ENCODE peak calls at places on chromosomes 16 and 17, in ten cellular contexts. I is transverse colon, V is stomach, E is fibroblast of lung, A is mesendoderm, Q is H9, N is IMR-90, P is OCI-LY7, T is Peyer's patch, K is GM23248. J is an unnamed sample. For H3K4me1, the result is how much of the 10 kb centered on the place peaks cover.

GRCh38 chr16:55563797-55564196 is 2.7 kb upstream of the CAPNS2 start:
- DNase-seq in V (no peak), N (no peak), K (peak), A (no peak), P (no peak), Q (no peak), E (no peak), T (no peak), I (no peak), J (no peak)

GRCh38 chr16:50530277-50531236 is 17.6 kb upstream of the NKD1 start:
- DNase-seq in N (no peak), A (no peak), V (peak), I (no peak), P (no peak), Q (peak), T (no peak), K (no peak), E (no peak), J (peak)

GRCh38 chr17:7491583-7491982 is 7.4 kb downstream of the POLR2A start:
- DNase-seq in E (no peak), I (no peak), N (no peak), P (no peak), T (no peak), Q (no peak), K (no peak), A (no peak), V (no peak), J (no peak)

GRCh38 chr17:14448816-14449215 is 147.9 kb downstream of the HS3ST3B1 start:
- DNase-seq in N (no peak), Q (no peak), P (no peak), E (peak), T (no peak), A (no peak), V (no peak), K (no peak), I (no peak), J (no peak)

GRCh38 chr17:74730491-74731346 is 6.3 kb upstream of the RAB37 start:
- DNase-seq in E (no peak), P (no peak), Q (no peak), T (peak), V (no peak), A (no peak), K (no peak), N (no peak), I (peak), J (no peak)

GRCh38 chr16:57527610-57528360 is 8.6 kb downstream of the CCDC102A start:
- DNase-seq in E (no peak), V (no peak), N (no peak), P (no peak), Q (no peak), A (no peak), K (no peak), I (no peak), T (no peak), J (no peak)

GRCh38 chr16:68275611-68276191 is 11.4 kb downstream of the SLC7A6 start:
- DNase-seq in P (peak), K (no peak), E (no peak), V (no peak), T (peak), A (no peak), N (no peak), Q (no peak), I (no peak), J (no peak)

GRCh38 chr16:83680980-83681379 is 126.8 kb upstream of the HSBP1 start:
- DNase-seq in P (no peak), I (no peak), Q (no peak), E (no peak), K (no peak), T (no peak), N (no peak), V (no peak), A (no peak), J (no peak)

GRCh38 chr16:89604764-89605163 is 8.7 kb upstream of the DPEP1 start:
- DNase-seq in E (no peak), A (no peak), I (no peak), V (no peak), P (no peak), Q (no peak), N (no peak), K (no peak), T (no peak), J (no peak)

GRCh38 chr17:76820039-76820438 is 48.2 kb upstream of the MGAT5B start:
- DNase-seq in Q (no peak), E (no peak), P (peak), N (no peak), V (no peak), I (no peak), K (no peak), T (no peak), A (peak), J (no peak)

GRCh38 chr16:13436641-13437423 is 483.1 kb upstream of the ERCC4 start:
- DNase-seq in I (no peak), V (no peak), T (no peak), A (no peak), P (no peak), E (no peak), K (no peak), Q (no peak), N (no peak), J (no peak)

GRCh38 chr17:37261286-37261685 is 114.5 kb upstream of the C17orf78 start:
- DNase-seq in E (no peak), A (no peak), K (peak), V (no peak), T (no peak), Q (no peak), N (peak), P (no peak), I (no peak), J (no peak)

GRCh38 chr17:5588584-5588983 is 4.3 kb upstream of the NLRP1 start:
- DNase-seq in T (no peak), Q (no peak), V (no peak), N (no peak), P (no peak), A (no peak), I (no peak), K (no peak), E (no peak), J (no peak)

GRCh38 chr17:51000835-51001638 is 119.6 kb downstream of the SPAG9 start:
- DNase-seq in I (no peak), E (peak), Q (no peak), A (peak), K (peak), P (peak), N (peak), V (no peak), T (no peak), J (peak)

GRCh38 chr17:29063992-29064391 is 21.1 kb downstream of the PIPOX start:
- DNase-seq in A (no peak), P (no peak), K (no peak), Q (no peak), I (no peak), N (no peak), E (no peak), T (no peak), V (no peak), J (no peak)

GRCh38 chr17:75691371-75692290 is 24.5 kb downstream of the SAP30BP start:
- DNase-seq in K (peak), Q (no peak), T (no peak), A (no peak), V (no peak), P (no peak), I (no peak), E (no peak), N (peak), J (peak)

GRCh38 chr16:9012848-9013507 is 49.3 kb upstream of the USP7 start:
- DNase-seq in E (peak), P (no peak), K (peak), Q (peak), N (no peak), I (no peak), A (peak), V (no peak), T (no peak), J (no peak)

GRCh38 chr16:2775765-2776499 is 1.1 kb downstream of the ELOB start:
- DNase-seq in I (no peak), E (no peak), K (peak), N (no peak), P (no peak), V (no peak), A (no peak), T (no peak), Q (no peak), J (no peak)

GRCh38 chr17:50638572-50638850 is 3.8 kb downstream of the ABCC3 start:
- DNase-seq in Q (no peak), V (no peak), I (no peak), T (no peak), K (peak), P (no peak), N (peak), E (peak), A (peak), J (peak)

GRCh38 chr16:85688586-85689284 is at the start of gene GINS2:
- DNase-seq in A (peak), Q (peak), I (peak), E (peak), T (peak), P (peak), K (peak), V (peak), N (peak), J (peak)

GRCh38 chr17:51079049-51079448 is 41.6 kb downstream of the SPAG9 start:
- DNase-seq in K (peak), T (no peak), E (peak), I (no peak), V (no peak), N (peak), Q (no peak), A (peak), P (no peak), J (no peak)

GRCh38 chr17:78488867-78489634 is 88.1 kb downstream of the DNAH17 start:
- DNase-seq in N (no peak), Q (no peak), E (no peak), I (no peak), K (peak), V (no peak), A (peak), T (no peak), P (no peak), J (no peak)

GRCh38 chr16:64830653-64831052 is 291.2 kb downstream of the CDH11 start:
- DNase-seq in P (no peak), I (no peak), Q (no peak), K (peak), E (peak), T (no peak), N (peak), A (no peak), V (no peak), J (no peak)

GRCh38 chr17:72977768-72978417 is 114.6 kb downstream of the SLC39A11 start:
- DNase-seq in A (no peak), N (peak), Q (no peak), P (no peak), E (peak), K (peak), V (no peak), T (no peak), I (no peak), J (no peak)

GRCh38 chr17:82173351-82174041 is 39.1 kb downstream of the CCDC57 start:
- DNase-seq in K (no peak), A (peak), Q (peak), P (no peak), E (no peak), V (no peak), T (no peak), N (no peak), I (no peak), J (no peak)
- H3K27ac ChIP-seq in K (no peak), A (peak), Q (no peak), P (no peak), E (no peak), V (no peak), T (no peak), N (no peak), I (no peak), J (no peak)

DNA sequence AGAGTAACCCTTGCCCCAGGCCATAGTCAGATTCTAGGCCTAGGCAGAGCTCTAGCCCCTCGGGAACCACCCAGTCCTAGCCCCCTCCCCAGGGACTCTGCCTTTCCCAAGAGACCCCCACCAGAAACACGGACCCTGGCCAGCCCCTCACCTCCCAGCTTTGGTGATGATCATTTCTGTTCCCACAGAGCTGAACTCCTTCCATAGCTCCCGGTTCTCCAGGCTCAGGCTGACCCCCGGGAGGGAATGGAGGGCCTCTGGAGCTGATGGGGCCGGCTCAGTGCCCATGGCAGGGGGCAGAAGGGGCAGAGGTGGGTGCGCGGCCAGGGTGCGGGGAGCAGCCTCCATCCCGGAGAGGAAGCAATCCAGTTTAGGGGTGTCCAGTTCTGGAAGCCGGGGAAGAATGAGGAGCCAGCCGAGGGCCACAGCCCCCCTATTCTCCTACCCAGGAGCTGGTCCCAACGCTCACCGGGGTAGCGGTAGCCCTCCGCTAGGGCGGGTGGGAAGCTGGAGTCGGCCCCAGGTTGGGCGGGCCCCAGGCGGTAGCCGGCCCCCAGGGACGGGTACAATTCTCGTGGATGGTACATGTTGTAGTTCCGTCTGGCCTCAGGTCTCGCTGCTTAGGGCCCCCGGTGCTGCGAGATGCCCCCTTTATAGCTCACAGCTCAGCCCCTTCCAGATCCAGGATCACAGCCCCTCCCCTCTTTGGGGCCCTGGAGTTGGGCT is 954 bp downstream of the TBX6 start:
- DNase-seq in I (no peak), E (no peak), N (no peak), K (no peak), Q (no peak), P (no peak), A (no peak), V (no peak), T (no peak), J (no peak)
- H3K4me1 ChIP-seq in I (under half), E (under half), N (under half), K (under half), Q (under half), P (under half), A (under half), V (under half), T (under half), J (under half)

DNA sequence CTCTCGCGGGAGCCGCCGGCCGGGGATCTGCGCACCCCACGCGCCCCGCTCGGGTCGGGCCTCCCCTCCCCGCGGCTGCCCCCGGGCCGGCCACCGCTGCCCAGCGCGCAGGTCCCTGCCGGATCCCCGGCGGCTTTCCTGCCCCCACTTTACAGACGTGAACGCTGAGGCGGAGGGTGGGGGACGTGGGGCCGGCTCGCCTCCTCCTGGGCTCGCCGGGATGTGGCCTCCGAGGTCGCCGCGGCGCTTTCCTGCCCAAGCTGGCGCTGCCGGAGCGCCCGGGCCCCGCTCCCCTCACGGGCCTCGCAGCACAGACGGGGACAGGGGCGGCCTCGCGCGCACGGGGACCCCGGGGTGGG is 26.7 kb downstream of the RTN4RL1 start:
- DNase-seq in N (no peak), A (no peak), E (no peak), Q (no peak), T (no peak), P (no peak), V (no peak), K (no peak), I (peak), J (no peak)
- H3K27ac ChIP-seq in N (no peak), A (peak), E (no peak), Q (no peak), T (peak), P (no peak), V (peak), K (no peak), I (peak), J (no peak)

DNA sequence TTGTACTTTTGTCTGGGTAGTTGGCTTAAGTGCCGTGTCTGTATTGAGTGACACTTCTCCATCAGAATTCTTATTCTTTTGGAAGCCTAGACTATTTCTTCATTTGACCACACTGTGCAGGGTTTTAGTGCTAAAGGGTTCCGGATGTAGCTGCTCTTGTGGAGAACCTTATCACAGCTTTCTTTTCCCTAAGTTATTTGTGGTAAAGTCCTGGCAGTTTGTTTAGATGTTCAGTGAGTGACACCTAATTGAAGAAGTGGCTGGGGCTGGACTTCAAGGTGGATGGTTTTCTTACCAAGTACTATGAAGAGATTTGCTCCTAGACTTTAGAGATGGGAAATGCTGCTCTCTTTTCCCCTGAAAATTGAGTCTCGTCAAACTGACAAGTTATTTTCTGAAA is 144.0 kb upstream of the TBX2 start:
- DNase-seq in I (no peak), V (no peak), Q (no peak), A (no peak), K (no peak), T (no peak), E (peak), N (no peak), P (no peak), J (no peak)
- H3K4me1 ChIP-seq in I (under half), V (under half), Q (under half), A (under half), K (under half), T (under half), E (under half), N (under half), P (under half), J (under half)

GRCh38 chr17:17739388-17740066 is 58.3 kb downstream of the RAI1 start:
- DNase-seq in Q (no peak), E (peak), V (peak), I (peak), P (no peak), K (peak), A (no peak), N (peak), T (no peak), J (peak)

GRCh38 chr17:17741346-17742023 is 60.2 kb downstream of the RAI1 start:
- DNase-seq in K (peak), V (no peak), P (no peak), T (no peak), I (no peak), E (peak), Q (peak), A (peak), N (no peak), J (peak)

GRCh38 chr17:17742133-17742621 is 60.9 kb downstream of the RAI1 start:
- DNase-seq in A (no peak), E (peak), P (no peak), Q (no peak), V (no peak), N (no peak), K (peak), I (no peak), T (no peak), J (no peak)

GRCh38 chr17:17738901-17739300 is 57.6 kb downstream of the RAI1 start:
- DNase-seq in N (no peak), P (no peak), V (no peak), T (no peak), E (no peak), K (peak), A (no peak), Q (no peak), I (peak), J (no peak)

DNA sequence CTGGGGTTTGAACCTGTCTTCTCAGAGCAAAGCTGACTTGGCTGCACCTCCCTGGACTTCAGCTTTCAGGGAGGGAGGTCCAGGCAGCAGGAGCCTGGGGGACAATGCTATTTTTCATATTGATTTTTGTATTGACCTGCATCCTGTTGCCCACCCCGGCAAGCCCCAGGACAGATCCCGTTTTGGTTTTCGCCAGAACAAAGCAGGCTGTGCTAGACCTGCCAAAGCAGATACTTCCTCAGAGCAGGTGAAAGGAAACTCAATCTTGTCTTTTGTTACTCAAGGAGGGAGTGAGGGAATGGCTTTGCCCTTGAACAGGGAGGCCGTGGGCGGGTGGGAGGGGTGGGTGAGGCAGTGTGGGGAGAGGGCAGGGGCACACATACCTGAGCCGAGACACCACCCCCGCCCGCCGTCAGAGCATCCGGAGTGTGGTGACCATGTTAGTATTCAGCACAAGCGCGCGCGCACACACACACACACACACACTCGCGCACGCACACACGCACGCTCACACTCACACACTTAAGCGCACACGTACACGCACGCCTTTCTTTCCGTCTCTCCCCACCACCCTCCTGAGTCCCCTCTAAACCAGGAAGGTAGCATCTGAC is 59.5 kb downstream of the RAI1 start:
- DNase-seq in Q (peak), V (no peak), K (no peak), A (no peak), N (no peak), I (no peak), T (no peak), P (no peak), E (no peak), J (no peak)
- H3K27ac ChIP-seq in Q (no peak), V (peak), K (peak), A (no peak), N (no peak), I (peak), T (peak), P (no peak), E (peak), J (no peak)

DNA sequence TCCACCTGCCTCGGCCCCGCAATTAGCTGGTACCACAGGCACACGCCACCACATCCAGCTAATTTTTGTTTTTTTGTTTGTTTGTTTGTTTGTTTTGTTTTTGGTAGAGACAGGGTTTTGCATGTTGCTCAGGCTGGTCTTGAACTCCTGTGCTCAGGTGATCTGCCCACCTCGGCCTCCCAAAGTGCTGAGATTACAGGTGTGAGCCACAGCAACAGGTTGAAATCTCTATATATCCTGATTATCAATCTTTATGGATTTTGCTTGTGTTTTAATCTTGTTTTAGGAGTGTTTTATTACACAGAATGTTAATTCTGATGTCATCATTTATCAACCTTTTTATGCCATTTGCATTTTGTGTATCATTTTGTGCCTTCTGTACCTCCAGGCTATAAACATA is 48.2 kb downstream of the RAB11FIP4 start:
- DNase-seq in N (no peak), V (no peak), T (no peak), A (no peak), Q (no peak), E (no peak), K (no peak), P (no peak), I (no peak), J (no peak)
- H3K4me1 ChIP-seq in N (under half), V (under half), T (under half), A (under half), Q (under half), E (under half), K (under half), P (under half), I (under half), J (under half)

J was measured in SJSA1.